ENCODE peak calls at places on chromosomes 2 and 18, in eight cellular contexts. One of them, this sample, is unnamed.

GRCh38 chr18:22466608-22467390 is 49.1 kb upstream of the CTAGE1 start:
- DNase-seq in occipital lobe: no peak
- DNase-seq in small intestine: peak; percentile 75
- DNase-seq in LoVo: peak; percentile 84
- DNase-seq in pancreas: no peak
- DNase-seq in HCEC 1CT: peak; percentile 76
- DNase-seq in memory B cell: no peak
- DNase-seq in A549: peak; percentile 24
- DNase-seq in this sample: no peak

GRCh38 chr2:225233234-225233633 is 166.3 kb upstream of the NYAP2 start:
- DNase-seq in occipital lobe: no peak
- DNase-seq in small intestine: no peak
- DNase-seq in LoVo: no peak
- DNase-seq in pancreas: no peak
- DNase-seq in HCEC 1CT: no peak
- DNase-seq in memory B cell: no peak
- DNase-seq in A549: no peak
- DNase-seq in this sample: no peak

GRCh38 chr2:70964133-70964532 is 14.3 kb upstream of the ANKRD53 start:
- DNase-seq in occipital lobe: no peak
- DNase-seq in small intestine: no peak
- DNase-seq in LoVo: no peak
- DNase-seq in pancreas: no peak
- DNase-seq in HCEC 1CT: no peak
- DNase-seq in memory B cell: no peak
- DNase-seq in A549: no peak
- DNase-seq in this sample: no peak

GRCh38 chr2:197827618-197828017 is 23.2 kb downstream of the PLCL1 start:
- DNase-seq in occipital lobe: no peak
- DNase-seq in small intestine: no peak
- DNase-seq in LoVo: no peak
- DNase-seq in pancreas: no peak
- DNase-seq in HCEC 1CT: no peak
- DNase-seq in memory B cell: no peak
- DNase-seq in A549: no peak
- DNase-seq in this sample: no peak

GRCh38 chr2:241015439-241015838 is 17.0 kb downstream of the SNED1 start:
- DNase-seq in occipital lobe: no peak
- DNase-seq in small intestine: no peak
- DNase-seq in LoVo: no peak
- DNase-seq in pancreas: no peak
- DNase-seq in HCEC 1CT: no peak
- DNase-seq in memory B cell: no peak
- DNase-seq in A549: no peak
- DNase-seq in this sample: no peak

GRCh38 chr18:36899289-36899688 is 70.4 kb downstream of the KIAA1328 start:
- DNase-seq in occipital lobe: no peak
- DNase-seq in small intestine: peak; percentile 62
- DNase-seq in LoVo: no peak
- DNase-seq in pancreas: no peak
- DNase-seq in HCEC 1CT: peak; percentile 28
- DNase-seq in memory B cell: no peak
- DNase-seq in A549: peak; percentile 1
- DNase-seq in this sample: no peak

GRCh38 chr2:62293490-62294212 is 97.7 kb downstream of the B3GNT2 start:
- DNase-seq in occipital lobe: no peak
- DNase-seq in small intestine: peak; percentile 86
- DNase-seq in LoVo: peak; percentile 79
- DNase-seq in pancreas: peak; percentile 91
- DNase-seq in HCEC 1CT: no peak
- DNase-seq in memory B cell: no peak
- DNase-seq in A549: no peak
- DNase-seq in this sample: no peak

GRCh38 chr2:10057231-10058107 is 14.1 kb downstream of the KLF11 start:
- DNase-seq in occipital lobe: no peak
- DNase-seq in small intestine: peak; percentile 60
- DNase-seq in LoVo: no peak
- DNase-seq in pancreas: peak; percentile 59
- DNase-seq in HCEC 1CT: peak; percentile 84
- DNase-seq in memory B cell: no peak
- DNase-seq in A549: no peak
- DNase-seq in this sample: peak; percentile 38

GRCh38 chr2:148568597-148568996 is 76.0 kb upstream of the EPC2 start:
- DNase-seq in occipital lobe: no peak
- DNase-seq in small intestine: no peak
- DNase-seq in LoVo: no peak
- DNase-seq in pancreas: no peak
- DNase-seq in HCEC 1CT: no peak
- DNase-seq in memory B cell: no peak
- DNase-seq in A549: no peak
- DNase-seq in this sample: no peak